ENCODE peak calls at places on chromosomes 4 and X, in ten cellular contexts. W, H, G, T, Z, J, P, L, X and S are unnamed samples.

GRCh38 chrX:29965634-29966033 is 249.7 kb upstream of the MAGEB2 start:
- DNase-seq in W (no peak), H (no peak), G (no peak), T (no peak), Z (no peak), J (no peak), P (no peak), L (no peak), X (no peak), S (no peak)

GRCh38 chr4:128332086-128332485 is 44.5 kb upstream of the PGRMC2 start:
- DNase-seq in W (no peak), H (no peak), G (no peak), T (no peak), Z (no peak), J (no peak), P (no peak), L (no peak), X (no peak), S (no peak)

GRCh38 chr4:3293410-3294391 is 880 bp downstream of the RGS12 start:
- DNase-seq in W (no peak), H (no peak), G (no peak), T (no peak), Z (no peak), J (no peak), P (no peak), L (peak), X (no peak), S (peak)

GRCh38 chr4:150816491-150816890 is 198.6 kb downstream of the LRBA start:
- DNase-seq in W (no peak), H (no peak), G (no peak), T (no peak), Z (no peak), J (no peak), P (no peak), L (no peak), X (no peak), S (no peak)

GRCh38 chrX:17039826-17040225 is 93.4 kb downstream of the REPS2 start:
- DNase-seq in W (no peak), H (no peak), G (no peak), T (no peak), Z (no peak), J (no peak), P (no peak), L (no peak), X (no peak), S (no peak)

GRCh38 chr4:85147481-85148076 is 181.1 kb upstream of the WDFY3 start:
- DNase-seq in W (peak), H (no peak), G (no peak), T (peak), Z (no peak), J (no peak), P (peak), L (peak), X (peak), S (no peak)

GRCh38 chr4:40672528-40673522 is 43.2 kb upstream of the RBM47 start:
- DNase-seq in W (peak), H (peak), G (no peak), T (no peak), Z (no peak), J (peak), P (no peak), L (peak), X (no peak), S (no peak)

GRCh38 chr4:102169345-102169744 is 175.9 kb downstream of the SLC39A8 start:
- DNase-seq in W (no peak), H (no peak), G (no peak), T (peak), Z (no peak), J (no peak), P (peak), L (peak), X (peak), S (no peak)

GRCh38 chr4:38565271-38566199 is 98.5 kb upstream of the KLF3 start:
- DNase-seq in W (peak), H (no peak), G (no peak), T (peak), Z (no peak), J (no peak), P (no peak), L (peak), X (peak), S (no peak)

GRCh38 chrX:151699746-151700145 is 4.5 kb downstream of the PRRG3 start:
- DNase-seq in W (no peak), H (no peak), G (no peak), T (no peak), Z (no peak), J (no peak), P (no peak), L (no peak), X (no peak), S (no peak)

GRCh38 chr4:10033191-10033881 is 12.0 kb upstream of the SLC2A9 start:
- DNase-seq in W (peak), H (no peak), G (no peak), T (no peak), Z (no peak), J (no peak), P (no peak), L (no peak), X (no peak), S (no peak)

GRCh38 chr4:52864816-52865215 is 2.7 kb downstream of the RASL11B start:
- DNase-seq in W (no peak), H (no peak), G (no peak), T (peak), Z (no peak), J (no peak), P (peak), L (peak), X (peak), S (no peak)

GRCh38 chr4:87981505-87981904 is 6.0 kb downstream of the SPP1 start:
- DNase-seq in W (no peak), H (no peak), G (no peak), T (no peak), Z (no peak), J (no peak), P (no peak), L (no peak), X (no peak), S (no peak)

GRCh38 chrX:150324035-150324728 is 38.9 kb upstream of the MAMLD1 start:
- DNase-seq in W (peak), H (no peak), G (no peak), T (no peak), Z (no peak), J (no peak), P (no peak), L (no peak), X (no peak), S (no peak)